ENCODE peak calls at places on chromosome 11, in seven cellular contexts. One of them, this sample, is unnamed.

GRCh38 chr11:61454520-61454919 is 24.6 kb downstream of the SDHAF2 start:
- ATAC-seq in activated T-cell treated with anti-CD3 and anti-CD28 coated beads, Interleukin-2, amount 50 U/mL, for 4 hours: no peak
- ATAC-seq in Right ventricle myocardium superior: peak
- ATAC-seq in stimulated activated naive B cell treated with anti-CD40 and anti-IgM and Interleukin-4, amounts not matched to agents 10 μg/mL and 1 μg/mL and 100 μg/mL, for 72 hours: no peak
- ATAC-seq in naive thymus-derived CD8-positive, alpha-beta T cell: no peak
- ATAC-seq in stimulated activated effector memory CD8-positive, alpha-beta T cell treated with anti-CD3 and anti-CD28 coated beads, Interleukin-12 subunit alpha, Interleukin-12 subunit beta, amount 100 ng/mL, for 72 hours: no peak
- ATAC-seq in left ventricle myocardium superior: peak
- ATAC-seq in this sample: no peak

GRCh38 chr11:115695677-115696451 is 191.6 kb upstream of the CADM1 start:
- ATAC-seq in activated T-cell treated with anti-CD3 and anti-CD28 coated beads, Interleukin-2, amount 50 U/mL, for 4 hours: no peak
- ATAC-seq in Right ventricle myocardium superior: no peak
- ATAC-seq in stimulated activated naive B cell treated with anti-CD40 and anti-IgM and Interleukin-4, amounts not matched to agents 10 μg/mL and 1 μg/mL and 100 μg/mL, for 72 hours: no peak
- ATAC-seq in naive thymus-derived CD8-positive, alpha-beta T cell: no peak
- ATAC-seq in stimulated activated effector memory CD8-positive, alpha-beta T cell treated with anti-CD3 and anti-CD28 coated beads, Interleukin-12 subunit alpha, Interleukin-12 subunit beta, amount 100 ng/mL, for 72 hours: no peak
- ATAC-seq in left ventricle myocardium superior: no peak
- ATAC-seq in this sample: no peak

GRCh38 chr11:6566704-6567370 is 36.6 kb downstream of the RRP8 start:
- ATAC-seq in activated T-cell treated with anti-CD3 and anti-CD28 coated beads, Interleukin-2, amount 50 U/mL, for 4 hours: no peak
- ATAC-seq in Right ventricle myocardium superior: peak
- ATAC-seq in stimulated activated naive B cell treated with anti-CD40 and anti-IgM and Interleukin-4, amounts not matched to agents 10 μg/mL and 1 μg/mL and 100 μg/mL, for 72 hours: no peak
- ATAC-seq in naive thymus-derived CD8-positive, alpha-beta T cell: no peak
- ATAC-seq in stimulated activated effector memory CD8-positive, alpha-beta T cell treated with anti-CD3 and anti-CD28 coated beads, Interleukin-12 subunit alpha, Interleukin-12 subunit beta, amount 100 ng/mL, for 72 hours: no peak
- ATAC-seq in left ventricle myocardium superior: peak
- ATAC-seq in this sample: no peak

GRCh38 chr11:106695506-106695905 is 322.8 kb downstream of the GUCY1A2 start:
- ATAC-seq in activated T-cell treated with anti-CD3 and anti-CD28 coated beads, Interleukin-2, amount 50 U/mL, for 4 hours: no peak
- ATAC-seq in Right ventricle myocardium superior: no peak
- ATAC-seq in stimulated activated naive B cell treated with anti-CD40 and anti-IgM and Interleukin-4, amounts not matched to agents 10 μg/mL and 1 μg/mL and 100 μg/mL, for 72 hours: no peak
- ATAC-seq in naive thymus-derived CD8-positive, alpha-beta T cell: no peak
- ATAC-seq in stimulated activated effector memory CD8-positive, alpha-beta T cell treated with anti-CD3 and anti-CD28 coated beads, Interleukin-12 subunit alpha, Interleukin-12 subunit beta, amount 100 ng/mL, for 72 hours: no peak
- ATAC-seq in left ventricle myocardium superior: no peak
- ATAC-seq in this sample: no peak

GRCh38 chr11:88179141-88179540 is 3.9 kb upstream of the RAB38 start:
- ATAC-seq in activated T-cell treated with anti-CD3 and anti-CD28 coated beads, Interleukin-2, amount 50 U/mL, for 4 hours: peak
- ATAC-seq in Right ventricle myocardium superior: no peak
- ATAC-seq in stimulated activated naive B cell treated with anti-CD40 and anti-IgM and Interleukin-4, amounts not matched to agents 10 μg/mL and 1 μg/mL and 100 μg/mL, for 72 hours: peak
- ATAC-seq in naive thymus-derived CD8-positive, alpha-beta T cell: no peak
- ATAC-seq in stimulated activated effector memory CD8-positive, alpha-beta T cell treated with anti-CD3 and anti-CD28 coated beads, Interleukin-12 subunit alpha, Interleukin-12 subunit beta, amount 100 ng/mL, for 72 hours: peak
- ATAC-seq in left ventricle myocardium superior: no peak
- ATAC-seq in this sample: no peak

GRCh38 chr11:72231396-72232259 is 7.1 kb downstream of the INPPL1 start:
- ATAC-seq in activated T-cell treated with anti-CD3 and anti-CD28 coated beads, Interleukin-2, amount 50 U/mL, for 4 hours: no peak
- ATAC-seq in Right ventricle myocardium superior: peak
- ATAC-seq in stimulated activated naive B cell treated with anti-CD40 and anti-IgM and Interleukin-4, amounts not matched to agents 10 μg/mL and 1 μg/mL and 100 μg/mL, for 72 hours: no peak
- ATAC-seq in naive thymus-derived CD8-positive, alpha-beta T cell: no peak
- ATAC-seq in stimulated activated effector memory CD8-positive, alpha-beta T cell treated with anti-CD3 and anti-CD28 coated beads, Interleukin-12 subunit alpha, Interleukin-12 subunit beta, amount 100 ng/mL, for 72 hours: no peak
- ATAC-seq in left ventricle myocardium superior: peak
- ATAC-seq in this sample: no peak

GRCh38 chr11:3939211-3939610 is 83.7 kb downstream of the STIM1 start:
- ATAC-seq in activated T-cell treated with anti-CD3 and anti-CD28 coated beads, Interleukin-2, amount 50 U/mL, for 4 hours: no peak
- ATAC-seq in Right ventricle myocardium superior: no peak
- ATAC-seq in stimulated activated naive B cell treated with anti-CD40 and anti-IgM and Interleukin-4, amounts not matched to agents 10 μg/mL and 1 μg/mL and 100 μg/mL, for 72 hours: peak
- ATAC-seq in naive thymus-derived CD8-positive, alpha-beta T cell: no peak
- ATAC-seq in stimulated activated effector memory CD8-positive, alpha-beta T cell treated with anti-CD3 and anti-CD28 coated beads, Interleukin-12 subunit alpha, Interleukin-12 subunit beta, amount 100 ng/mL, for 72 hours: peak
- ATAC-seq in left ventricle myocardium superior: no peak
- ATAC-seq in this sample: no peak

GRCh38 chr11:108538502-108538901 is 40.3 kb upstream of the POGLUT3 start:
- ATAC-seq in activated T-cell treated with anti-CD3 and anti-CD28 coated beads, Interleukin-2, amount 50 U/mL, for 4 hours: no peak
- ATAC-seq in Right ventricle myocardium superior: no peak
- ATAC-seq in stimulated activated naive B cell treated with anti-CD40 and anti-IgM and Interleukin-4, amounts not matched to agents 10 μg/mL and 1 μg/mL and 100 μg/mL, for 72 hours: no peak
- ATAC-seq in naive thymus-derived CD8-positive, alpha-beta T cell: no peak
- ATAC-seq in stimulated activated effector memory CD8-positive, alpha-beta T cell treated with anti-CD3 and anti-CD28 coated beads, Interleukin-12 subunit alpha, Interleukin-12 subunit beta, amount 100 ng/mL, for 72 hours: no peak
- ATAC-seq in left ventricle myocardium superior: no peak
- ATAC-seq in this sample: no peak

GRCh38 chr11:47961383-47961782 is 19.0 kb upstream of the PTPRJ start:
- ATAC-seq in activated T-cell treated with anti-CD3 and anti-CD28 coated beads, Interleukin-2, amount 50 U/mL, for 4 hours: no peak
- ATAC-seq in Right ventricle myocardium superior: no peak
- ATAC-seq in stimulated activated naive B cell treated with anti-CD40 and anti-IgM and Interleukin-4, amounts not matched to agents 10 μg/mL and 1 μg/mL and 100 μg/mL, for 72 hours: no peak
- ATAC-seq in naive thymus-derived CD8-positive, alpha-beta T cell: no peak
- ATAC-seq in stimulated activated effector memory CD8-positive, alpha-beta T cell treated with anti-CD3 and anti-CD28 coated beads, Interleukin-12 subunit alpha, Interleukin-12 subunit beta, amount 100 ng/mL, for 72 hours: no peak
- ATAC-seq in left ventricle myocardium superior: no peak
- ATAC-seq in this sample: no peak

GRCh38 chr11:118699508-118700220 is 20.2 kb upstream of the TREH start:
- ATAC-seq in activated T-cell treated with anti-CD3 and anti-CD28 coated beads, Interleukin-2, amount 50 U/mL, for 4 hours: peak
- ATAC-seq in Right ventricle myocardium superior: no peak
- ATAC-seq in stimulated activated naive B cell treated with anti-CD40 and anti-IgM and Interleukin-4, amounts not matched to agents 10 μg/mL and 1 μg/mL and 100 μg/mL, for 72 hours: no peak
- ATAC-seq in naive thymus-derived CD8-positive, alpha-beta T cell: peak
- ATAC-seq in stimulated activated effector memory CD8-positive, alpha-beta T cell treated with anti-CD3 and anti-CD28 coated beads, Interleukin-12 subunit alpha, Interleukin-12 subunit beta, amount 100 ng/mL, for 72 hours: peak
- ATAC-seq in left ventricle myocardium superior: no peak
- ATAC-seq in this sample: no peak

GRCh38 chr11:104898685-104899013 is 389 bp upstream of the CASP12 start:
- ATAC-seq in activated T-cell treated with anti-CD3 and anti-CD28 coated beads, Interleukin-2, amount 50 U/mL, for 4 hours: no peak
- ATAC-seq in Right ventricle myocardium superior: peak
- ATAC-seq in stimulated activated naive B cell treated with anti-CD40 and anti-IgM and Interleukin-4, amounts not matched to agents 10 μg/mL and 1 μg/mL and 100 μg/mL, for 72 hours: no peak
- ATAC-seq in naive thymus-derived CD8-positive, alpha-beta T cell: no peak
- ATAC-seq in stimulated activated effector memory CD8-positive, alpha-beta T cell treated with anti-CD3 and anti-CD28 coated beads, Interleukin-12 subunit alpha, Interleukin-12 subunit beta, amount 100 ng/mL, for 72 hours: no peak
- ATAC-seq in left ventricle myocardium superior: peak
- ATAC-seq in this sample: peak

GRCh38 chr11:115912484-115912945 is 408.3 kb upstream of the CADM1 start:
- ATAC-seq in activated T-cell treated with anti-CD3 and anti-CD28 coated beads, Interleukin-2, amount 50 U/mL, for 4 hours: no peak
- ATAC-seq in Right ventricle myocardium superior: no peak
- ATAC-seq in stimulated activated naive B cell treated with anti-CD40 and anti-IgM and Interleukin-4, amounts not matched to agents 10 μg/mL and 1 μg/mL and 100 μg/mL, for 72 hours: peak
- ATAC-seq in naive thymus-derived CD8-positive, alpha-beta T cell: no peak
- ATAC-seq in stimulated activated effector memory CD8-positive, alpha-beta T cell treated with anti-CD3 and anti-CD28 coated beads, Interleukin-12 subunit alpha, Interleukin-12 subunit beta, amount 100 ng/mL, for 72 hours: no peak
- ATAC-seq in left ventricle myocardium superior: peak
- ATAC-seq in this sample: no peak

GRCh38 chr11:36452231-36452630 is 57.8 kb downstream of the TRAF6 start:
- ATAC-seq in activated T-cell treated with anti-CD3 and anti-CD28 coated beads, Interleukin-2, amount 50 U/mL, for 4 hours: no peak
- ATAC-seq in Right ventricle myocardium superior: no peak
- ATAC-seq in stimulated activated naive B cell treated with anti-CD40 and anti-IgM and Interleukin-4, amounts not matched to agents 10 μg/mL and 1 μg/mL and 100 μg/mL, for 72 hours: no peak
- ATAC-seq in naive thymus-derived CD8-positive, alpha-beta T cell: no peak
- ATAC-seq in stimulated activated effector memory CD8-positive, alpha-beta T cell treated with anti-CD3 and anti-CD28 coated beads, Interleukin-12 subunit alpha, Interleukin-12 subunit beta, amount 100 ng/mL, for 72 hours: peak
- ATAC-seq in left ventricle myocardium superior: no peak
- ATAC-seq in this sample: no peak

GRCh38 chr11:68825603-68826002 is 16.1 kb downstream of the CPT1A start:
- ATAC-seq in activated T-cell treated with anti-CD3 and anti-CD28 coated beads, Interleukin-2, amount 50 U/mL, for 4 hours: peak
- ATAC-seq in Right ventricle myocardium superior: peak
- ATAC-seq in stimulated activated naive B cell treated with anti-CD40 and anti-IgM and Interleukin-4, amounts not matched to agents 10 μg/mL and 1 μg/mL and 100 μg/mL, for 72 hours: peak
- ATAC-seq in naive thymus-derived CD8-positive, alpha-beta T cell: peak
- ATAC-seq in stimulated activated effector memory CD8-positive, alpha-beta T cell treated with anti-CD3 and anti-CD28 coated beads, Interleukin-12 subunit alpha, Interleukin-12 subunit beta, amount 100 ng/mL, for 72 hours: peak
- ATAC-seq in left ventricle myocardium superior: no peak
- ATAC-seq in this sample: peak

GRCh38 chr11:95254139-95254704 is 23.2 kb upstream of the SESN3 start:
- ATAC-seq in activated T-cell treated with anti-CD3 and anti-CD28 coated beads, Interleukin-2, amount 50 U/mL, for 4 hours: peak
- ATAC-seq in Right ventricle myocardium superior: peak
- ATAC-seq in stimulated activated naive B cell treated with anti-CD40 and anti-IgM and Interleukin-4, amounts not matched to agents 10 μg/mL and 1 μg/mL and 100 μg/mL, for 72 hours: peak
- ATAC-seq in naive thymus-derived CD8-positive, alpha-beta T cell: peak
- ATAC-seq in stimulated activated effector memory CD8-positive, alpha-beta T cell treated with anti-CD3 and anti-CD28 coated beads, Interleukin-12 subunit alpha, Interleukin-12 subunit beta, amount 100 ng/mL, for 72 hours: peak
- ATAC-seq in left ventricle myocardium superior: peak
- ATAC-seq in this sample: peak

This sample was measured in gastroesophageal sphincter.